ENCODE peak calls at places on chromosomes 1 and 21, in ten cellular contexts. C, L, G, D, B, F, T, Q, Z and E are unnamed samples.

GRCh38 chr21:44024895-44025353 is 12.8 kb downstream of the TRAPPC10 start:
- DNase-seq in D (no peak), B (no peak), C (no peak), T (peak), Z (no peak), Q (no peak), F (no peak), L (no peak), G (no peak), E (peak)

GRCh38 chr1:226131639-226132038 is 54.9 kb downstream of the ACBD3 start:
- DNase-seq in Q (no peak), B (no peak), L (no peak), D (no peak), Z (no peak), T (no peak), C (no peak), G (no peak), F (no peak), E (no peak)

GRCh38 chr1:183634429-183635065 is 1.0 kb downstream of the ARPC5 start:
- DNase-seq in T (no peak), B (no peak), Q (no peak), D (no peak), G (no peak), C (no peak), L (peak), F (no peak), Z (no peak), E (peak)

GRCh38 chr1:68600049-68600661 is 103.3 kb upstream of the DEPDC1 start:
- DNase-seq in L (peak), T (peak), C (no peak), B (no peak), Q (no peak), Z (peak), G (no peak), F (peak), D (no peak), E (peak)

GRCh38 chr1:204288061-204288588 is 71.6 kb downstream of the PLEKHA6 start:
- DNase-seq in B (no peak), F (no peak), D (peak), C (no peak), Z (peak), L (no peak), T (peak), Q (no peak), G (no peak), E (no peak)

GRCh38 chr1:167794043-167794442 is 72.3 kb downstream of the MPZL1 start:
- DNase-seq in Q (no peak), C (no peak), B (no peak), Z (no peak), T (no peak), L (no peak), G (no peak), F (no peak), D (no peak), E (no peak)

GRCh38 chr1:172894345-172895049 is 156.2 kb downstream of the TNFSF18 start:
- DNase-seq in Q (no peak), G (no peak), C (no peak), B (no peak), Z (no peak), D (no peak), T (no peak), F (no peak), L (no peak), E (no peak)

GRCh38 chr1:101004666-101005065 is 20.9 kb downstream of the DPH5 start:
- DNase-seq in B (no peak), T (peak), D (peak), Q (no peak), G (no peak), Z (no peak), C (no peak), F (no peak), L (no peak), E (peak)

GRCh38 chr1:213931804-213932203 is 56.0 kb upstream of the PROX1 start:
- DNase-seq in B (no peak), F (no peak), Q (no peak), D (no peak), G (no peak), L (no peak), T (no peak), C (no peak), Z (no peak), E (no peak)

GRCh38 chr1:145845144-145845513 is 301 bp upstream of the NUDT17 start:
- DNase-seq in B (no peak), L (peak), C (no peak), D (no peak), Z (no peak), T (no peak), Q (no peak), G (no peak), F (peak), E (no peak)

GRCh38 chr1:59397459-59397858 is 100.6 kb downstream of the FGGY start:
- DNase-seq in C (no peak), Z (no peak), L (no peak), G (no peak), T (no peak), B (no peak), F (no peak), D (no peak), Q (no peak), E (no peak)